ENCODE peak calls at places on chromosomes 3 and 15, in seven cellular contexts. One of them, this sample, is unnamed. For H3K4me1, the result is how much of the 10 kb centered on the place peaks cover.

GRCh38 chr3:41327718-41328117 is 128.4 kb downstream of the CTNNB1 start:
- DNase-seq in GM12878: no peak
- DNase-seq in gastrocnemius medialis: no peak
- DNase-seq in tibial artery: no peak
- DNase-seq in ovary: no peak
- DNase-seq in HCT116: no peak
- DNase-seq in colonic mucosa: no peak
- DNase-seq in this sample: no peak

GRCh38 chr3:114686624-114687023 is 392.8 kb downstream of the TIGIT start:
- DNase-seq in gastrocnemius medialis: no peak
- DNase-seq in ovary: no peak
- DNase-seq in HCT116: no peak
- DNase-seq in tibial artery: no peak
- DNase-seq in GM12878: no peak
- DNase-seq in colonic mucosa: no peak
- DNase-seq in this sample: no peak

GRCh38 chr3:197027896-197028710 is 1.5 kb downstream of the MELTF start:
- DNase-seq in tibial artery: no peak
- DNase-seq in GM12878: no peak
- DNase-seq in HCT116: no peak
- DNase-seq in colonic mucosa: peak
- DNase-seq in gastrocnemius medialis: no peak
- DNase-seq in ovary: no peak
- DNase-seq in this sample: no peak

GRCh38 chr15:74421302-74422245 is 12.2 kb downstream of the SEMA7A start:
- DNase-seq in tibial artery: no peak
- DNase-seq in gastrocnemius medialis: no peak
- DNase-seq in ovary: no peak
- DNase-seq in colonic mucosa: no peak
- DNase-seq in HCT116: no peak
- DNase-seq in GM12878: no peak
- DNase-seq in this sample: no peak

GRCh38 chr3:107753494-107753893 is 230.7 kb downstream of the BBX start:
- DNase-seq in HCT116: peak
- DNase-seq in colonic mucosa: peak
- DNase-seq in tibial artery: no peak
- DNase-seq in gastrocnemius medialis: no peak
- DNase-seq in ovary: peak
- DNase-seq in GM12878: no peak
- DNase-seq in this sample: peak

GRCh38 chr15:73732911-73733310 is 20.2 kb downstream of the INSYN1 start:
- DNase-seq in tibial artery: no peak
- DNase-seq in ovary: no peak
- DNase-seq in colonic mucosa: no peak
- DNase-seq in gastrocnemius medialis: no peak
- DNase-seq in GM12878: no peak
- DNase-seq in HCT116: no peak
- DNase-seq in this sample: no peak

GRCh38 chr3:53493618-53493996 is 804 bp upstream of the CACNA1D start:
- DNase-seq in gastrocnemius medialis: no peak
- DNase-seq in GM12878: no peak
- DNase-seq in colonic mucosa: no peak
- DNase-seq in tibial artery: no peak
- DNase-seq in HCT116: no peak
- DNase-seq in ovary: no peak
- DNase-seq in this sample: no peak

GRCh38 chr3:13474776-13475303 is 5.3 kb upstream of the HDAC11 start:
- DNase-seq in colonic mucosa: no peak
- DNase-seq in HCT116: no peak
- DNase-seq in tibial artery: peak
- DNase-seq in GM12878: no peak
- DNase-seq in gastrocnemius medialis: no peak
- DNase-seq in ovary: no peak
- DNase-seq in this sample: no peak

GRCh38 chr3:124923833-124924232 is 10.7 kb downstream of the MUC13 start:
- DNase-seq in colonic mucosa: no peak
- DNase-seq in ovary: no peak
- DNase-seq in GM12878: no peak
- DNase-seq in gastrocnemius medialis: no peak
- DNase-seq in tibial artery: no peak
- DNase-seq in HCT116: no peak
- DNase-seq in this sample: no peak

GRCh38 chr15:29885183-29885582 is 62.9 kb upstream of the TJP1 start:
- DNase-seq in GM12878: no peak
- DNase-seq in HCT116: no peak
- DNase-seq in gastrocnemius medialis: no peak
- DNase-seq in ovary: no peak
- DNase-seq in colonic mucosa: no peak
- DNase-seq in tibial artery: no peak
- DNase-seq in this sample: no peak

GRCh38 chr15:96234109-96234892 is 96.2 kb upstream of the NR2F2 start:
- DNase-seq in HCT116: no peak
- DNase-seq in ovary: no peak
- DNase-seq in gastrocnemius medialis: no peak
- DNase-seq in GM12878: peak
- DNase-seq in tibial artery: no peak
- DNase-seq in colonic mucosa: no peak
- DNase-seq in this sample: no peak

GRCh38 chr3:71659758-71660666 is 65.2 kb downstream of the EIF4E3 start:
- DNase-seq in tibial artery: no peak
- DNase-seq in gastrocnemius medialis: no peak
- DNase-seq in ovary: no peak
- DNase-seq in HCT116: no peak
- DNase-seq in colonic mucosa: no peak
- DNase-seq in GM12878: no peak
- DNase-seq in this sample: no peak

GRCh38 chr3:135752851-135753250 is 212.7 kb upstream of the PPP2R3A start:
- DNase-seq in gastrocnemius medialis: no peak
- DNase-seq in colonic mucosa: no peak
- DNase-seq in HCT116: no peak
- DNase-seq in ovary: no peak
- DNase-seq in GM12878: no peak
- DNase-seq in tibial artery: no peak
- DNase-seq in this sample: no peak

GRCh38 chr15:96625251-96625650 is 294.8 kb downstream of the NR2F2 start:
- DNase-seq in tibial artery: no peak
- DNase-seq in ovary: no peak
- DNase-seq in GM12878: no peak
- DNase-seq in HCT116: no peak
- DNase-seq in colonic mucosa: no peak
- DNase-seq in gastrocnemius medialis: no peak
- DNase-seq in this sample: no peak

GRCh38 chr15:75360391-75360790 is 8.0 kb downstream of the MAN2C1 start:
- DNase-seq in ovary: no peak
- DNase-seq in gastrocnemius medialis: no peak
- DNase-seq in tibial artery: no peak
- DNase-seq in HCT116: no peak
- DNase-seq in colonic mucosa: no peak
- DNase-seq in GM12878: no peak
- DNase-seq in this sample: no peak

GRCh38 chr3:18782191-18782590 is 357.1 kb upstream of the SATB1 start:
- DNase-seq in tibial artery: no peak
- DNase-seq in colonic mucosa: no peak
- DNase-seq in HCT116: no peak
- DNase-seq in ovary: no peak
- DNase-seq in GM12878: no peak
- DNase-seq in gastrocnemius medialis: no peak
- DNase-seq in this sample: no peak

GRCh38 chr3:125280966-125281365 is 68.4 kb upstream of the SLC12A8 start:
- DNase-seq in gastrocnemius medialis: no peak
- DNase-seq in HCT116: no peak
- DNase-seq in ovary: no peak
- DNase-seq in colonic mucosa: no peak
- DNase-seq in GM12878: no peak
- DNase-seq in tibial artery: no peak
- DNase-seq in this sample: no peak

GRCh38 chr15:81182746-81183402 is 13.8 kb upstream of the IL16 start:
- DNase-seq in GM12878: no peak
- DNase-seq in gastrocnemius medialis: no peak
- DNase-seq in HCT116: no peak
- DNase-seq in ovary: no peak
- DNase-seq in tibial artery: no peak
- DNase-seq in colonic mucosa: no peak
- DNase-seq in this sample: no peak

GRCh38 chr3:50156991-50157493 is 1.9 kb downstream of the SEMA3F start:
- DNase-seq in GM12878: no peak
- DNase-seq in colonic mucosa: peak
- DNase-seq in ovary: no peak
- DNase-seq in tibial artery: no peak
- DNase-seq in HCT116: no peak
- DNase-seq in gastrocnemius medialis: no peak
- DNase-seq in this sample: no peak
- H3K4me1 ChIP-seq in GM12878: under half
- H3K4me1 ChIP-seq in colonic mucosa: under half
- H3K4me1 ChIP-seq in ovary: under half
- H3K4me1 ChIP-seq in tibial artery: under half
- H3K4me1 ChIP-seq in HCT116: under half
- H3K4me1 ChIP-seq in gastrocnemius medialis: under half
- H3K4me1 ChIP-seq in this sample: under half

DNA sequence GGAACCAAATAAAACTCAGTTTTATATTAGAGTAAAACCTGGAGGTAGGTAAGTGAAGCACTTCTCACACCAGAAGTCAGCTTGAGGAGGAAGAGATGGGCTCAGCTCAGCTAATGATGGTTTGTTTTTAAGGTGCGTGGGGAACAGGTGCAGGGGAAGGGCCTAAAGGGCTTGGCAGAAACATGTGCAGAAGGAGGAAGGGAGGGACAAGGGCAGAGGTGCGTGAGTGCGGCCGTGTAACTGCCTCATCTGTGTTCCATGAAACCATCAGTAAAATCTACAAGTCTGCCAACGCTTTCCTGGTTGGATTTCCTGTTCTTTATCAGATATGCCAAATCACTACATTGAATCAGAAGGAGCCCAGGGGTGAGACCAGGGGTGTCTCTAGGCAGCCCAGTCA is 19.9 kb downstream of the FYCO1 start:
- DNase-seq in gastrocnemius medialis: no peak
- DNase-seq in ovary: no peak
- DNase-seq in tibial artery: no peak
- DNase-seq in colonic mucosa: no peak
- DNase-seq in GM12878: no peak
- DNase-seq in HCT116: no peak
- DNase-seq in this sample: peak
- H3K4me1 ChIP-seq in gastrocnemius medialis: half or more
- H3K4me1 ChIP-seq in ovary: under half
- H3K4me1 ChIP-seq in tibial artery: under half
- H3K4me1 ChIP-seq in colonic mucosa: under half
- H3K4me1 ChIP-seq in GM12878: under half
- H3K4me1 ChIP-seq in HCT116: under half
- H3K4me1 ChIP-seq in this sample: half or more

GRCh38 chr15:85404156-85404921 is 23.9 kb downstream of the AKAP13 start:
- DNase-seq in HCT116: no peak
- DNase-seq in tibial artery: no peak
- DNase-seq in GM12878: no peak
- DNase-seq in gastrocnemius medialis: no peak
- DNase-seq in ovary: no peak
- DNase-seq in colonic mucosa: no peak
- DNase-seq in this sample: no peak
- H3K4me1 ChIP-seq in HCT116: under half
- H3K4me1 ChIP-seq in tibial artery: under half
- H3K4me1 ChIP-seq in GM12878: half or more
- H3K4me1 ChIP-seq in gastrocnemius medialis: half or more
- H3K4me1 ChIP-seq in ovary: under half
- H3K4me1 ChIP-seq in colonic mucosa: under half
- H3K4me1 ChIP-seq in this sample: half or more

DNA sequence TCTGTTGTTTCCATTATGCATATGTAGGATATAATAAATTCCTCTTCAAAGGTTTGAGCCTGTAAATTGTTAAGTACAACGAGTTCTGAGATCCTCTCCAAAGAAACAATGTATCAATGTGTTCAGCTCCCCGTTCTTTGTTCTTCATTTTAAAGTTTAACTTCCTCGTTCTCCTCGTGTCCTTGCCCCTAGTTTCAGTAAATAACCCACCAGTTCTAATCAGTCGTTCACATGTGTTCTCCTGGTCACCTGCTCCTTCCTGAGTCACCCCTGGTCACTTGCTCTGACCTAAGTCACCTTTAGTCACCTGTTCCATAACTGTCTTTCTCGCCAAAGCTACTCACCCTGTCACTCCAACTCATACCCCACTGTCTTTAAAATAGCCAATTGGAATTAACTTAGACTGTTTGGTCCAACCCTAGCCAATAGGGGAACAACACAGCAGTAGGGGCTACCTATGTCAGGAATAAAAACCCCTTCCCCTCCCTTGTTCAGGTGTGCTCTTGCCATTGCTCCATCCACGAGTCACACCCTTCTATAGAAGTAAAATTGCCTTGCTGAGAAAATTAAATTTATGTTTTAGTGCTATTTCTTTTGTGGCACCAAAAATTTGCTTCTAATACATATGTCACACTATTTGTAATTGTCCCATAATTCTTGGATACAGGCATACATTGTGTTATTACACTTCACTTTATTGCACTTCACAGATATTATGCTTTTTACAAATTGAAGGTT is 15.1 kb upstream of the MCF2L2 start:
- DNase-seq in ovary: no peak
- DNase-seq in gastrocnemius medialis: no peak
- DNase-seq in GM12878: no peak
- DNase-seq in HCT116: no peak
- DNase-seq in tibial artery: no peak
- DNase-seq in colonic mucosa: no peak
- DNase-seq in this sample: no peak
- H3K4me1 ChIP-seq in ovary: under half
- H3K4me1 ChIP-seq in gastrocnemius medialis: under half
- H3K4me1 ChIP-seq in GM12878: under half
- H3K4me1 ChIP-seq in HCT116: under half
- H3K4me1 ChIP-seq in tibial artery: under half
- H3K4me1 ChIP-seq in colonic mucosa: under half
- H3K4me1 ChIP-seq in this sample: under half

GRCh38 chr15:59394166-59394661 is 21.5 kb upstream of the MYO1E start:
- DNase-seq in tibial artery: no peak
- DNase-seq in colonic mucosa: no peak
- DNase-seq in GM12878: no peak
- DNase-seq in HCT116: no peak
- DNase-seq in ovary: no peak
- DNase-seq in gastrocnemius medialis: no peak
- DNase-seq in this sample: no peak
- H3K4me1 ChIP-seq in tibial artery: under half
- H3K4me1 ChIP-seq in colonic mucosa: under half
- H3K4me1 ChIP-seq in GM12878: under half
- H3K4me1 ChIP-seq in HCT116: under half
- H3K4me1 ChIP-seq in ovary: under half
- H3K4me1 ChIP-seq in gastrocnemius medialis: under half
- H3K4me1 ChIP-seq in this sample: under half